ENCODE peak calls at places on chromosomes 2 and 18, in seven cellular contexts. G is neuronal stem cell; Z is LHCN-M2; P is astrocyte of the spinal cord; J is activated CD4-positive, alpha-beta T cell treated with anti-CD3 and anti-CD28 coated beads for 24 hours; R is AG04450; T is endothelial cell. O is an unnamed sample.
A peak's percentile ranks its signal among the peaks of the same experiment; 100 is the strongest.

GRCh38 chr2:46960618-46961017 is 45.0 kb upstream of the MCFD2 start:
- DNase-seq in R (no peak), J (no peak), G (no peak), T (no peak), P (no peak), Z (no peak), O (no peak)

GRCh38 chr2:120552800-120553471 is 182.7 kb upstream of the GLI2 start:
- DNase-seq in J (peak; percentile 22), P (peak; percentile 53), G (peak; percentile 64), T (peak; percentile 76), R (no peak), Z (peak; percentile 32), O (no peak)

GRCh38 chr18:58572181-58572580 is 56.7 kb downstream of the ALPK2 start:
- DNase-seq in T (no peak), P (peak; percentile 99), J (no peak), Z (peak; percentile 97), R (peak; percentile 98), G (no peak), O (peak; percentile 74)

GRCh38 chr2:109128048-109128465 is 948 bp upstream of the SH3RF3 start:
- DNase-seq in Z (peak; percentile 82), J (peak; percentile 68), P (peak; percentile 93), R (peak; percentile 80), T (peak; percentile 91), G (peak; percentile 81), O (peak; percentile 78)

GRCh38 chr2:216687646-216688045 is 7.7 kb downstream of the IGFBP5 start:
- DNase-seq in R (no peak), T (peak; percentile 70), G (no peak), J (peak; percentile 20), Z (no peak), P (no peak), O (no peak)

GRCh38 chr18:61764381-61764780 is 128.4 kb downstream of the RNF152 start:
- DNase-seq in R (no peak), Z (no peak), T (no peak), J (no peak), P (no peak), G (no peak), O (no peak)

GRCh38 chr2:99562516-99562915 is 72.7 kb upstream of the REV1 start:
- DNase-seq in R (no peak), J (no peak), P (no peak), G (no peak), Z (no peak), T (no peak), O (no peak)

GRCh38 chr2:237669628-237670351 is 42.4 kb downstream of the LRRFIP1 start:
- DNase-seq in R (peak; percentile 100), Z (peak; percentile 99), T (no peak), G (no peak), J (no peak), P (peak; percentile 93), O (no peak)

GRCh38 chr18:58135806-58136331 is 91.8 kb downstream of the NEDD4L start:
- DNase-seq in G (peak; percentile 49), T (peak; percentile 70), R (peak; percentile 45), Z (peak; percentile 67), P (peak; percentile 80), J (peak; percentile 19), O (peak; percentile 39)

GRCh38 chr18:56358608-56359007 is 279.8 kb downstream of the TXNL1 start:
- DNase-seq in J (no peak), R (no peak), P (no peak), G (no peak), T (no peak), Z (peak; percentile 5), O (no peak)

GRCh38 chr18:79789901-79790885 is 7.5 kb upstream of the KCNG2 start:
- DNase-seq in T (no peak), P (no peak), R (no peak), Z (no peak), J (no peak), G (no peak), O (no peak)

GRCh38 chr2:30862054-30862651 is 54.9 kb upstream of the CAPN13 start:
- DNase-seq in J (peak; percentile 33), T (peak; percentile 70), P (peak; percentile 64), G (peak; percentile 24), Z (peak; percentile 59), R (peak; percentile 24), O (peak; percentile 33)

GRCh38 chr18:56321470-56321869 is 316.9 kb downstream of the TXNL1 start:
- DNase-seq in R (no peak), T (no peak), J (no peak), Z (no peak), G (no peak), P (no peak), O (no peak)

GRCh38 chr2:231239751-231240150 is 41.3 kb downstream of the ARMC9 start:
- DNase-seq in J (no peak), G (no peak), T (no peak), R (no peak), P (no peak), Z (no peak), O (no peak)

GRCh38 chr18:36769172-36769571 is 59.6 kb downstream of the TPGS2 start:
- DNase-seq in J (no peak), R (no peak), G (no peak), P (peak; percentile 32), T (no peak), Z (peak; percentile 56), O (no peak)

GRCh38 chr2:42086500-42086953 is 38.7 kb downstream of the PKDCC start:
- DNase-seq in J (no peak), G (peak; percentile 75), Z (peak; percentile 59), R (peak; percentile 45), T (peak; percentile 57), P (peak; percentile 75), O (no peak)

GRCh38 chr2:159098374-159098773 is 129.9 kb downstream of the TANC1 start:
- DNase-seq in R (no peak), J (no peak), T (no peak), G (no peak), P (no peak), Z (no peak), O (no peak)

GRCh38 chr2:20540587-20541304 is 93.9 kb downstream of the RHOB start:
- DNase-seq in T (no peak), Z (peak; percentile 73), R (no peak), J (no peak), P (no peak), G (no peak), O (no peak)

GRCh38 chr2:112749755-112750559 is 14.5 kb downstream of the CKAP2L start:
- DNase-seq in T (peak; percentile 91), R (peak; percentile 52), Z (peak; percentile 70), G (peak; percentile 46), J (peak; percentile 76), P (peak; percentile 82), O (peak; percentile 52)

GRCh38 chr2:283996-284794 is 3.7 kb downstream of the ALKAL2 start:
- DNase-seq in Z (no peak), J (no peak), T (no peak), G (no peak), R (no peak), P (no peak), O (no peak)

GRCh38 chr2:96913398-96914202 is 43.7 kb upstream of the SEMA4C start:
- DNase-seq in P (no peak), R (no peak), G (no peak), T (no peak), Z (no peak), J (no peak), O (no peak)

O was measured in smooth muscle cell of the brain vasculature.